ENCODE peak calls at places on chromosomes 2 and 18, in four cellular contexts. Z is suprapubic skin, H is H1, K is HepG2. D is an unnamed sample.

GRCh38 chr18:24326211-24326610 is 71.4 kb downstream of the OSBPL1A start:
- DNase-seq in Z (no peak), K (no peak), H (no peak), D (no peak)

GRCh38 chr2:120429586-120430500 is 83.9 kb downstream of the INHBB start:
- DNase-seq in Z (no peak), H (peak; percentile 50), K (no peak), D (no peak)

GRCh38 chr2:206556357-206556949 is 85.8 kb upstream of the FAM237A start:
- DNase-seq in Z (no peak), H (no peak), K (peak; percentile 25), D (no peak)

GRCh38 chr2:203340791-203341487 is 12.7 kb downstream of the ABI2 start:
- DNase-seq in K (no peak), H (no peak), Z (no peak), D (no peak)

GRCh38 chr2:18339326-18339725 is 221.1 kb downstream of the RDH14 start:
- DNase-seq in K (no peak), Z (no peak), H (no peak), D (no peak)

GRCh38 chr2:127314193-127314988 is 20.4 kb upstream of the ERCC3 start:
- DNase-seq in H (no peak), K (no peak), Z (no peak), D (no peak)

GRCh38 chr2:117232305-117232704 is 582.2 kb upstream of the DDX18 start:
- DNase-seq in Z (no peak), K (no peak), H (no peak), D (no peak)

GRCh38 chr2:193240752-193241151 is 1046.0 kb upstream of the TMEFF2 start:
- DNase-seq in Z (no peak), H (no peak), K (peak; percentile 7), D (no peak)

GRCh38 chr2:192969055-192969454 is 774.3 kb upstream of the TMEFF2 start:
- DNase-seq in Z (no peak), K (no peak), H (no peak), D (no peak)

GRCh38 chr2:38515155-38516074 is 87.3 kb downstream of the HNRNPLL start:
- DNase-seq in Z (no peak), H (no peak), K (no peak), D (no peak)

GRCh38 chr2:144331652-144332355 is 188.1 kb downstream of the ZEB2 start:
- DNase-seq in K (no peak), H (peak; percentile 73), Z (peak; percentile 87), D (peak; percentile 41)

GRCh38 chr2:208360259-208361076 is 46.1 kb upstream of the PTH2R start:
- DNase-seq in H (no peak), K (no peak), Z (no peak), D (no peak)

GRCh38 chr2:50551868-50552267 is 480.1 kb downstream of the NRXN1 start:
- DNase-seq in Z (no peak), K (no peak), H (no peak), D (no peak)

GRCh38 chr18:46696268-46696667 is 39.2 kb upstream of the LOXHD1 start:
- DNase-seq in K (no peak), H (no peak), Z (no peak), D (no peak)

GRCh38 chr2:28674062-28674712 is 77.4 kb upstream of the PPP1CB start:
- DNase-seq in K (no peak), H (no peak), Z (no peak), D (no peak)

GRCh38 chr2:72810165-72810564 is 15.7 kb downstream of the EXOC6B start:
- DNase-seq in Z (no peak), H (no peak), K (no peak), D (no peak)

GRCh38 chr2:62340981-62341624 is 145.2 kb downstream of the B3GNT2 start:
- DNase-seq in Z (no peak), K (no peak), H (no peak), D (no peak)

GRCh38 chr2:51597086-51597485 is 565.2 kb upstream of the NRXN1 start:
- DNase-seq in H (no peak), Z (no peak), K (no peak), D (no peak)

GRCh38 chr2:38533757-38534545 is 68.8 kb downstream of the HNRNPLL start:
- DNase-seq in H (no peak), K (no peak), Z (no peak), D (no peak)

GRCh38 chr2:85669549-85669948 is 1.6 kb upstream of the SFTPB start:
- DNase-seq in K (no peak), H (no peak), Z (peak; percentile 8), D (no peak)

GRCh38 chr2:183059561-183059960 is 19.0 kb upstream of the DUSP19 start:
- DNase-seq in Z (no peak), K (no peak), H (no peak), D (no peak)

GRCh38 chr2:241885701-241886643 is 16.4 kb downstream of the RTP5 start:
- DNase-seq in Z (no peak), H (no peak), K (no peak), D (no peak)

GRCh38 chr2:42995752-42996422 is 203.5 kb upstream of the HAAO start:
- DNase-seq in K (no peak), H (no peak), Z (no peak), D (no peak)

GRCh38 chr2:233519787-233520611 is 46.6 kb downstream of the USP40 start:
- DNase-seq in K (peak; percentile 18), Z (no peak), H (no peak), D (no peak)

GRCh38 chr2:84906108-84906899 is 848 bp downstream of the TMSB10 start:
- DNase-seq in K (no peak), Z (no peak), H (no peak), D (no peak)

GRCh38 chr2:157264099-157264498 is 6.6 kb downstream of the GALNT5 start:
- DNase-seq in Z (no peak), H (no peak), K (no peak), D (no peak)

GRCh38 chr2:149648282-149649030 is 60.9 kb upstream of the MMADHC start:
- DNase-seq in K (no peak), Z (no peak), H (no peak), D (no peak)
- TF ChIP-seq POLR2AphosphoS5 in K (no peak), Z (no peak), H (no peak), D (no peak)

GRCh38 chr2:44124502-44124901 is 44.2 kb upstream of the PPM1B start:
- DNase-seq in K (no peak), H (no peak), Z (no peak), D (no peak)

GRCh38 chr2:44131177-44131576 is 37.5 kb upstream of the PPM1B start:
- DNase-seq in H (no peak), Z (no peak), K (no peak), D (no peak)

GRCh38 chr2:44121899-44122298 is 46.8 kb upstream of the PPM1B start:
- DNase-seq in Z (no peak), H (no peak), K (no peak), D (no peak)

GRCh38 chr2:44130441-44130840 is 38.2 kb upstream of the PPM1B start:
- DNase-seq in Z (no peak), H (no peak), K (no peak), D (no peak)

GRCh38 chr2:44126106-44126797 is 42.4 kb upstream of the PPM1B start:
- DNase-seq in H (no peak), K (no peak), Z (no peak), D (no peak)
- TF ChIP-seq POLR2A in H (no peak), K (no peak), Z (no peak), D (no peak)

DNA sequence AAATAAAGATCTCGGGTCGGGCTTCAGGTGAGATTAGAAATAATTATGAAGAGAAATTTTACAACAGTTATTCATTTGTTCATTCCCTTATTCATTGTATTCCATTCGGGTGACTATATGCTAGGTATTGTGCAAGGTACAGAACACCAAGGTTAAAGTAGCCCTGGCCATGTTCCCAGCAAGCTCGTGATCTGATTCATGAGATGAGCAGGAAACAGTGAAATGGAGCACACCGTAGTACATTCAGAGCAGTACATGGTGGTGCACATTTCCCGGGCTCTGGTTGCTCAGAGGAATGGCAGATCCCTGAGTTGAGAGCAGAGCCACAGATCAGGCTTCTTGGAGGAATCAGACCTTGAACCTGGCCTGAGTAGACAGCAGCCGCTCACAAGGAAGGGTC is 87.7 kb downstream of the PRKRA start:
- DNase-seq in Z (no peak), K (peak; percentile 56), H (no peak), D (no peak)
- TF ChIP-seq POLR2AphosphoS5 in Z (no peak), K (no peak), H (no peak), D (no peak)

GRCh38 chr2:10447300-10448207 is 573 bp downstream of the ODC1 start:
- DNase-seq in K (peak; percentile 38), Z (no peak), H (peak; percentile 89), D (no peak)

GRCh38 chr2:10449838-10450691 is 1.9 kb upstream of the ODC1 start:
- DNase-seq in Z (no peak), H (no peak), K (peak; percentile 93), D (no peak)

GRCh38 chr2:10448208-10448645 is at the start of gene ODC1:
- DNase-seq in H (no peak), K (peak; percentile 88), Z (peak; percentile 95), D (no peak)

GRCh38 chr2:10449481-10449831 is 1.3 kb upstream of the ODC1 start:
- DNase-seq in H (no peak), Z (no peak), K (no peak), D (no peak)

GRCh38 chr2:10448646-10449480 is 736 bp upstream of the ODC1 start:
- DNase-seq in K (peak; percentile 90), Z (no peak), H (peak; percentile 88), D (peak; percentile 96)
- TF ChIP-seq POLR2A in K (peak; percentile 85), Z (no peak), H (no peak), D (peak; percentile 43)

GRCh38 chr2:167928434-167928833 is 319.0 kb downstream of the STK39 start:
- DNase-seq in Z (no peak), H (no peak), K (no peak), D (no peak)

GRCh38 chr2:167933097-167933814 is 314.1 kb downstream of the STK39 start:
- DNase-seq in K (no peak), Z (no peak), H (no peak), D (no peak)

GRCh38 chr2:167935803-167936110 is 311.6 kb downstream of the STK39 start:
- DNase-seq in K (no peak), Z (no peak), H (no peak), D (no peak)

GRCh38 chr2:167929461-167929860 is 317.9 kb downstream of the STK39 start:
- DNase-seq in H (no peak), K (no peak), Z (no peak), D (no peak)

DNA sequence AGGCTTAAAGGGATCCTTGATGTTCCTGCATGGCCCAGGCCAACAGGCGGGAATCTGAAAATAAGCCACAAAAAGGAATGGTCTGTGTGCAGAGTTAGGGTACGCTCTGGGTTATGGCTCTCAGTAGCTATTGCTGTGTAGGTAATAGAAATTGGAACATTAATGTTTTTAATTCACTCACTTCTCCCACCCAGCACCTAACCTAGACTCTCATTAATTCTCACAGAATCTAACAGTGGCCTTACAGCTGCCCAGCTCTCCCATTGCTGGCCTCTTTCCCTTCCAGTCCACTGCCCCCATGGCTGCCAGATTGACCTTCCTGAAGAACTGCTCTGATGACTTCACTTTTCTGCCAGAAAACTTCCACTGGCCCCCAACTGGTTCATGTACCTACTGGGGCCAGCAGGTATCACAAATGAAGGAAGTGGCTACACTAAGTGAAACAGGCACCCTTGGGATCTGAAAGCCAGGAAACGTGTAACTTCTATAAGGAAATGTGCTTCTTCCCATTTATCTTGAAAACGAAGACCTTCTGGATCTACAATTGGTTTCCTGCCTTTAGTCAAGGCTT is 315.2 kb downstream of the STK39 start:
- DNase-seq in H (no peak), Z (no peak), K (no peak), D (no peak)
- TF ChIP-seq POLR2AphosphoS5 in H (no peak), Z (no peak), K (no peak), D (no peak)